ENCODE peak calls at places on chromosomes 13 and 19, in six cellular contexts. X is psoas muscle, W is astrocyte, Z is neural progenitor cell, K is activated B cell treated with CpG ODN at 0.5 μM for 24 hours, P is breast epithelium. V is an unnamed sample.

GRCh38 chr13:71864094-71864980 is 2.7 kb downstream of the DACH1 start:
- DNase-seq in X (peak), W (no peak), Z (peak), K (no peak), P (peak), V (peak)

GRCh38 chr13:20673711-20674110 is 29.8 kb upstream of the IL17D start:
- DNase-seq in X (no peak), W (no peak), Z (no peak), K (no peak), P (no peak), V (no peak)

GRCh38 chr13:51832471-51833152 is 12.4 kb downstream of the TMEM272 start:
- DNase-seq in X (peak), W (no peak), Z (peak), K (no peak), P (no peak), V (no peak)

GRCh38 chr19:7355151-7355845 is 6.6 kb downstream of the ARHGEF18 start:
- DNase-seq in X (no peak), W (peak), Z (no peak), K (no peak), P (no peak), V (peak)

GRCh38 chr19:44988896-44989563 is 12.2 kb upstream of the RELB start:
- DNase-seq in X (peak), W (peak), Z (peak), K (peak), P (no peak), V (peak)

GRCh38 chr19:6241056-6241455 is 38.7 kb downstream of the MLLT1 start:
- DNase-seq in X (no peak), W (no peak), Z (no peak), K (no peak), P (no peak), V (no peak)

GRCh38 chr19:6568816-6569215 is 22.1 kb downstream of the CD70 start:
- DNase-seq in X (no peak), W (no peak), Z (no peak), K (no peak), P (no peak), V (no peak)

GRCh38 chr19:18700501-18701249 is 17.2 kb downstream of the CRTC1 start:
- DNase-seq in X (peak), W (peak), Z (peak), K (peak), P (peak), V (peak)

GRCh38 chr13:59771272-59771671 is 392.5 kb downstream of the DIAPH3 start:
- DNase-seq in X (no peak), W (no peak), Z (peak), K (no peak), P (no peak), V (no peak)

GRCh38 chr19:46202426-46202825 is 27.1 kb upstream of the IGFL1 start:
- DNase-seq in X (no peak), W (no peak), Z (no peak), K (no peak), P (no peak), V (no peak)

GRCh38 chr19:3068071-3068470 is 5.8 kb upstream of the TLE5 start:
- DNase-seq in X (peak), W (no peak), Z (no peak), K (no peak), P (no peak), V (peak)

GRCh38 chr19:33306853-33307792 is 4.8 kb upstream of the CEBPA start:
- DNase-seq in X (no peak), W (no peak), Z (no peak), K (no peak), P (no peak), V (peak)

GRCh38 chr19:13937479-13938360 is 497 bp downstream of the PODNL1 start:
- DNase-seq in X (peak), W (peak), Z (peak), K (no peak), P (no peak), V (no peak)

GRCh38 chr13:41649659-41650058 is 192.3 kb downstream of the RGCC start:
- DNase-seq in X (no peak), W (no peak), Z (peak), K (no peak), P (no peak), V (no peak)

GRCh38 chr13:56187331-56187730 is 953.4 kb upstream of the PRR20A start:
- DNase-seq in X (no peak), W (no peak), Z (no peak), K (no peak), P (no peak), V (no peak)

DNA sequence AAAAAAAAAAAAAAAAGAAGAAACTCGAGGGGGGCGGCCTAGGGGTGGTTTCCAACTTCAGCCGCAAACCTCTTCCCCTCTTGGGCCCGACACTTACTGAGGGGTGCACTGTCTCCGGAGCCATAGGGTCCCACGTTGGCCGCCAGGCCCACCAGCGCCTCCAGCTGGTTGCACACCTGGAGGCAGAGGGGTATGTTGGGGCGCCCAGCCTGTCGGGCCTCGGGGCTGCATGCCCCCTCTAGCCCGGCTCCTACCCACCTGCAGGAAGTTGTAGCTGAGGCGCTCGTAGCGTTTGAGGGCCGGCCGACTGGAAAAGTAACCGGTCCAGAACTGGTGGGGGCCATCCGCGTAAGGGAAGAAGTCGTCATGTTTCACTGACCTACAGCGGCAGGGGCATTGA is 8.6 kb downstream of the MAN2B1 start:
- DNase-seq in X (no peak), W (no peak), Z (no peak), K (no peak), P (no peak), V (no peak)
- TF ChIP-seq CTCF in X (no peak), W (no peak), Z (no peak), K (no peak), P (no peak), V (no peak)

DNA sequence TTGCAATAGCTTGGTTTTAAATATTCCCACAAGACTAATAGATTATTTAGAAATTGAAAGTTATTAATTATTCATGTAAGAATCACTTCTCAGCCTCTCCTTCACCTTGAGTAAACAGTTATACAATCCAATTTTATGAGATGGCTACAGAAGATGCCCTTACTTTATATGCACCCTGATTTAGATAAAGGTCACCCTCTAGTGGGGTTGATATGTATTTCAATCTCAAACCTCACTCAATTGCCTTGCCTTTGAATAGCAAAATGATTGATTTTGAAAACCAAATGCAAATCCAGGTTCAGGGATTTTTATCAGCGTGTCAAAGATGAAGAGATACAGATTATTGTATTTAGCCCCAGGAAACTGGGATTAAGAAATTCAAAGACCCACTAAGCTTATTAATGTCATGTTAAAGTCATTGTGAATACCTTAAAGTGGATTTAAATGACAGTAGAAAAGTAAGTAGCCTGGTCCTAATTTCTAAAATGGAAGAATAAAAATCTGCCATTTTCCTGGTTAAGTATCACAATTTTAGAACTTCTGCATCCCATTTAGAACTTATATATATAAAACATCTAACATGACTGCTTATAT is 305.1 kb downstream of the ITGBL1 start:
- DNase-seq in X (no peak), W (peak), Z (peak), K (no peak), P (no peak), V (no peak)
- TF ChIP-seq CTCF in X (peak), W (peak), Z (peak), K (no peak), P (no peak), V (peak)

GRCh38 chr19:17679526-17680234 is 8.5 kb downstream of the UNC13A start:
- DNase-seq in X (no peak), W (no peak), Z (peak), K (no peak), P (no peak), V (no peak)

GRCh38 chr19:17682273-17682672 is 5.9 kb downstream of the UNC13A start:
- DNase-seq in X (no peak), W (no peak), Z (no peak), K (no peak), P (no peak), V (no peak)

GRCh38 chr19:17683078-17683477 is 5.1 kb downstream of the UNC13A start:
- DNase-seq in X (no peak), W (no peak), Z (no peak), K (no peak), P (no peak), V (no peak)

GRCh38 chr19:17680235-17680722 is 7.9 kb downstream of the UNC13A start:
- DNase-seq in X (peak), W (peak), Z (peak), K (peak), P (peak), V (peak)

GRCh38 chr19:17681505-17682125 is 6.5 kb downstream of the UNC13A start:
- DNase-seq in X (peak), W (peak), Z (peak), K (no peak), P (no peak), V (peak)
- TF ChIP-seq CTCF in X (no peak), W (no peak), Z (no peak), K (no peak), P (no peak), V (no peak)

DNA sequence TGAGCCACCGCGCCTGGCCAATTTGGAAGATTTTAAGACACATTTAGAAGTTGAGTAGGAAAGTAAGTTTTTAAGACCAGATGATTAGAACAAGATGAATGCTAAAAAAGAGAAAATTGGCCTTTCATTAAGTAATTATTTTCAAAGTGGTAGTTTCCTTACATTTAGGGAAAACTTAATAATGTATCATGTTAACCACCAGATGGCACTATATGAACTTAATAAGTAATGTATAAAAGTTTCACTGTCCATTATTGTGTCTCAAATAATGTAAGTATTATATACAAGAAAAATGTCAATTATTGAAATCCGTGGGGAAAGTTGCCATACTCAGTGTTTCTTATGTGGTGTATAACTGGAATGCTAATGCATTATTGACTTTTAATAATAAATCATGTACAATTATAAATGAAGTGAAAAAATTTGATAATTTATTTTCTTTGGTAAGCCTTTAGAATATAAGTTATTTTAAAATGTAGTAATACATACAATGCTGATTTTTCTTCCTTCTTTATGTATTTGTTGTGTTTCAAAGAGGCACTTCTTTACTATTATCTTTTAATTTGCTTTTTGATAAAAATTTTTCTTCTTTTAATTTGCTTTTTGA is 29.2 kb downstream of the COG6 start:
- DNase-seq in X (no peak), W (peak), Z (peak), K (no peak), P (no peak), V (no peak)
- TF ChIP-seq CTCF in X (peak), W (no peak), Z (peak), K (no peak), P (peak), V (no peak)

DNA sequence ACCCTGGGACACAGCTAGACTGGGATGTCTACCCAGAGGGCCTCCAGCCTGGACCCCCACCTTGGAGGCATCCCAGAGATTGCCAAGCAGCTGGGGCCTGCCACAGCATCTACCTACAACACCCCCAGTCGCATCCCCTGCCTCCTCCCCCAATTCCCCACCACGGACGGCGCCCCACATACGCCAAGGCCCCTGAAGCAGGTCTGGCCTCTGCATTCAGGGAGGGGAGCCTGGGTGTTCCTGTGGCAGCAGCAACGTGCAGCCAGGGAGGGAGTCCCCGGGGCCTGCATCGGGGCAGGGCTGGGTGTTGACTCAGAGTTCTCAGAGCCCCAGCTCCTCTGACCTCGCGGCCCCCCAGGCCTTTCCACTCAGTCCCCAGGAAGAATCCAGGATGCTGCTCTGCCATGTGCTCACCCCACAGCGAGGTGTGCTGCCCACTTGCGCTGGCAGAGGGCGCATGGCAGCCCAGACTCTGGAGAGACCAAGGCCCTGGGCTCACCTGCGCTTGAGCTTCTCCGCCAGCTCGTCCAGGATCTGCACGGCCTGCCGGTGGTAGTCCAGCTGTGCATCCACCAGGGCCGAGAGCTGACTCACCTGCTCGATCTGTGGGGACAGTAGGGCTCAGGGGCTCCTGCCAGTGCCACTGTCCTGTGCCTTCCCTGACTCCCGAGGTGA is 19.6 kb downstream of the MPND start:
- DNase-seq in X (no peak), W (no peak), Z (peak), K (no peak), P (no peak), V (peak)
- TF ChIP-seq CTCF in X (no peak), W (no peak), Z (peak), K (no peak), P (no peak), V (no peak)

GRCh38 chr19:35555301-35556005 is 8.0 kb downstream of the ATP4A start:
- DNase-seq in X (no peak), W (no peak), Z (peak), K (no peak), P (no peak), V (no peak)
- TF ChIP-seq CTCF in X (no peak), W (peak), Z (peak), K (no peak), P (no peak), V (no peak)

GRCh38 chr19:1259206-1259872 is 9.8 kb upstream of the CIRBP start:
- DNase-seq in X (peak), W (no peak), Z (peak), K (peak), P (no peak), V (peak)
- TF ChIP-seq CTCF in X (no peak), W (no peak), Z (no peak), K (no peak), P (no peak), V (no peak)

GRCh38 chr13:94115054-94115453 is 364.4 kb downstream of the DCT start:
- DNase-seq in X (no peak), W (no peak), Z (no peak), K (no peak), P (no peak), V (no peak)

GRCh38 chr13:94114166-94114565 is 365.3 kb downstream of the DCT start:
- DNase-seq in X (no peak), W (no peak), Z (no peak), K (no peak), P (no peak), V (no peak)

GRCh38 chr13:94110011-94110410 is 369.5 kb downstream of the DCT start:
- DNase-seq in X (no peak), W (no peak), Z (no peak), K (no peak), P (no peak), V (no peak)

GRCh38 chr13:94112227-94112626 is 367.3 kb downstream of the DCT start:
- DNase-seq in X (peak), W (peak), Z (no peak), K (no peak), P (no peak), V (no peak)

GRCh38 chr13:94112731-94113130 is 366.8 kb downstream of the DCT start:
- DNase-seq in X (no peak), W (no peak), Z (no peak), K (no peak), P (no peak), V (no peak)
- TF ChIP-seq CTCF in X (no peak), W (no peak), Z (peak), K (no peak), P (no peak), V (no peak)

GRCh38 chr13:27288397-27288796 is 17.8 kb downstream of the RASL11A start:
- DNase-seq in X (no peak), W (no peak), Z (no peak), K (no peak), P (no peak), V (no peak)

GRCh38 chr13:27280009-27280646 is 9.5 kb downstream of the RASL11A start:
- DNase-seq in X (no peak), W (no peak), Z (no peak), K (no peak), P (no peak), V (no peak)

GRCh38 chr13:27280841-27281240 is 10.2 kb downstream of the RASL11A start:
- DNase-seq in X (no peak), W (no peak), Z (no peak), K (no peak), P (no peak), V (no peak)

GRCh38 chr13:27281420-27281819 is 10.8 kb downstream of the RASL11A start:
- DNase-seq in X (no peak), W (no peak), Z (no peak), K (no peak), P (no peak), V (no peak)

DNA sequence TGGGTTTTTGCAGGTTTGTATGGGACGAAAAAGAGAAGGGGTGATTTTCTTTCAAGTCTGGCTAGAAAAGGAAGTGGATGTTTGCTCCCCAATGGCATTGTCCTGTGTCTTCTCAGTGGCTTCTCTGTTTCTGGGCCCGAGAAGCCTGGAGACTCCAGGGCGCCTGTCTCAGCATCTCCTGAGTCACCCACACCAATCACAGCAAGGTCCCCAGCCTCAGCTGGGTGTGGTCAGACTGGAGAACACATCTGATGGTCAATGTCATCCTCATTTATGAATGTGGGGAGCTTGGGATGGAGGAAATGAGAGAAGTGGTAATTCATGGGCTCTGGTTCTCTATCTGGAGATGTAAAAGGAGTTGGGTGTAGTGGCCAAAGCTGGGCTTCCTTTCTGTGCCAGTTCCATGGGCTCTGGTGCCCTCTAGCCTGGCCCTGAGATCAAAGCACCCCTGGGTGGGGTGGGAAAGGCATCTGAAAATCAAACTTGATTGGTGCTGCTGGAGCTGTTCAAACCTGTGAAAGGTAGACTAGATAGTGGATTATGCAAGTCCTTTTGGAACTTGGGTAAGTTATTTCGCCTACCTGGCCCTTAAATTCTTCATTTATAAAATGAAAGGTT is 13.4 kb downstream of the RASL11A start:
- DNase-seq in X (no peak), W (no peak), Z (no peak), K (no peak), P (no peak), V (no peak)
- TF ChIP-seq CTCF in X (peak), W (peak), Z (peak), K (no peak), P (no peak), V (no peak)